ENCODE peak calls at places on chromosomes 7 and 10, in five cellular contexts. One of them, this sample, is unnamed.

GRCh38 chr10:78745445-78745844 is 323.3 kb upstream of the ZMIZ1 start:
- DNase-seq in foreskin keratinocyte: no peak
- DNase-seq in sigmoid colon: no peak
- DNase-seq in GM23248: no peak
- DNase-seq in SJSA1: no peak
- DNase-seq in this sample: no peak

GRCh38 chr10:32377458-32378370 is 30.8 kb upstream of the EPC1 start:
- DNase-seq in foreskin keratinocyte: peak
- DNase-seq in sigmoid colon: no peak
- DNase-seq in GM23248: peak
- DNase-seq in SJSA1: peak
- DNase-seq in this sample: peak

GRCh38 chr7:2641406-2642393 is 9.9 kb downstream of the TTYH3 start:
- DNase-seq in foreskin keratinocyte: no peak
- DNase-seq in sigmoid colon: peak
- DNase-seq in GM23248: peak
- DNase-seq in SJSA1: peak
- DNase-seq in this sample: peak

GRCh38 chr10:73812662-73813061 is 1.3 kb upstream of the NDST2 start:
- DNase-seq in foreskin keratinocyte: no peak
- DNase-seq in sigmoid colon: no peak
- DNase-seq in GM23248: no peak
- DNase-seq in SJSA1: no peak
- DNase-seq in this sample: no peak

GRCh38 chr7:47045592-47045991 is 536.3 kb downstream of the TNS3 start:
- DNase-seq in foreskin keratinocyte: no peak
- DNase-seq in sigmoid colon: no peak
- DNase-seq in GM23248: peak
- DNase-seq in SJSA1: no peak
- DNase-seq in this sample: peak

GRCh38 chr10:8738987-8739386 is 684.5 kb downstream of the GATA3 start:
- DNase-seq in foreskin keratinocyte: no peak
- DNase-seq in sigmoid colon: no peak
- DNase-seq in GM23248: no peak
- DNase-seq in SJSA1: no peak
- DNase-seq in this sample: no peak

GRCh38 chr10:11798862-11799735 is 24.1 kb upstream of the PROSER2 start:
- DNase-seq in foreskin keratinocyte: no peak
- DNase-seq in sigmoid colon: no peak
- DNase-seq in GM23248: no peak
- DNase-seq in SJSA1: no peak
- DNase-seq in this sample: no peak

GRCh38 chr7:95718556-95719410 is 53.6 kb upstream of the DYNC1I1 start:
- DNase-seq in foreskin keratinocyte: no peak
- DNase-seq in sigmoid colon: no peak
- DNase-seq in GM23248: peak
- DNase-seq in SJSA1: peak
- DNase-seq in this sample: no peak

GRCh38 chr10:86976362-86977056 is 8.2 kb downstream of the ADIRF start:
- DNase-seq in foreskin keratinocyte: no peak
- DNase-seq in sigmoid colon: no peak
- DNase-seq in GM23248: no peak
- DNase-seq in SJSA1: no peak
- DNase-seq in this sample: no peak

GRCh38 chr7:7639847-7640220 is 718 bp upstream of the UMAD1 start:
- DNase-seq in foreskin keratinocyte: no peak
- DNase-seq in sigmoid colon: no peak
- DNase-seq in GM23248: peak
- DNase-seq in SJSA1: no peak
- DNase-seq in this sample: peak

GRCh38 chr7:51647486-51647885 is 330.9 kb upstream of the COBL start:
- DNase-seq in foreskin keratinocyte: no peak
- DNase-seq in sigmoid colon: no peak
- DNase-seq in GM23248: no peak
- DNase-seq in SJSA1: no peak
- DNase-seq in this sample: no peak

GRCh38 chr7:14836571-14837189 is 65.9 kb downstream of the DGKB start:
- DNase-seq in foreskin keratinocyte: peak
- DNase-seq in sigmoid colon: peak
- DNase-seq in GM23248: peak
- DNase-seq in SJSA1: no peak
- DNase-seq in this sample: peak

DNA sequence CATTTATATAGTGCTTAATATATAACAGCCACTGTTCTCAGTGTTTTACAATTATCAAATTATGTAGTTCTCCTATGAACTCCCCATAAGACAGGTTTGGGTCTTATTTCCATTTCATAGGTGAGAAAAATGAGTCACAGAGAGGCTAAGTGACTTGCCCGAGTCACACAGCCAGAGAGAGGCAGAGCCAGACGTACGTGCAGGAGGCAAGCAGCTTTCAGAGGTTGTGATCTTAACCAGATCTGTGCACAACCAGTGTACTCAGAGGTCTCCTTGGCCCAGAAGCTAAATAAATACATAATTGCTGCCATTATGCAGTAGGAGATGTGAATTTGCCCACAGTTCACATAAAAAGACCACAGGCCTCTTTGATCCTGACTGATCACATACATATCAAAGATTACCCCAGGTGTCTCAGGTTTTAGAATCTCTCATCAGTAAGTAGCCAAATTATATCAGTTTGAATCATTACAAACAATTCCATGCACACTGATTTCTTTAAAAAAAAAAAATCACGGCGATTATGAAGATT is 304.7 kb upstream of the AOAH start:
- DNase-seq in foreskin keratinocyte: no peak
- DNase-seq in sigmoid colon: no peak
- DNase-seq in GM23248: no peak
- DNase-seq in SJSA1: no peak
- DNase-seq in this sample: no peak
- H3K27ac ChIP-seq in foreskin keratinocyte: no peak
- H3K27ac ChIP-seq in sigmoid colon: no peak
- H3K27ac ChIP-seq in GM23248: no peak
- H3K27ac ChIP-seq in SJSA1: no peak
- H3K27ac ChIP-seq in this sample: no peak

DNA sequence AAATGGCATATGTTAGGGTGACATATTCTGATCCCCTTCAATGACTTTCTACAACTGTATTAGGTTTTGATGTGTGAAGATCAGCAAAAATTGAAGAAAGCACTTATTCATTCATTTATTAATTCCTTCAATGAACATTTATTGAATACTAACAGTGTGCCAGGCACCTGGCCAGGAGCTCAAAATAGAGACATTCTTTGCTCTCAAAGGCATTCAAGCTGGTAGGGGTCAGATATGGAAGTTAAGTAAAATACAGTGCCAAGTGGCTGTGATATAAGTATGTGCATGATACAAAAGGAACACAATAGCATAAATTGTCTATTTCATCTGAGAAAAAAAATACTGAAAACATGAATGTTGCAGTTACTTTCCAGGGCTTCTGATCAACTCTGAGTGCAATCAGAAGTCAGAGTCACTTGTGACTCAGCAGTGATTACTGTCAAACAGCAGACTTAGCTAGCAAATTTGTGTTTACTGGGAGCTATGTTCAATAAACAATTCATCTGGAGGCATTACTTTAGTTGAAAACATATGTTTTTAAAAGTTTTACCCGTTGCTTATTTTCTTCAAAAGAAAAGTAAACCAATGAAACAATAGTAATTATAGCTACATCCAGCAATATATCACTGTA is 60.4 kb upstream of the CACNB2 start:
- DNase-seq in foreskin keratinocyte: no peak
- DNase-seq in sigmoid colon: no peak
- DNase-seq in GM23248: peak
- DNase-seq in SJSA1: peak
- DNase-seq in this sample: no peak
- H3K27ac ChIP-seq in foreskin keratinocyte: no peak
- H3K27ac ChIP-seq in sigmoid colon: no peak
- H3K27ac ChIP-seq in GM23248: no peak
- H3K27ac ChIP-seq in SJSA1: no peak
- H3K27ac ChIP-seq in this sample: no peak

DNA sequence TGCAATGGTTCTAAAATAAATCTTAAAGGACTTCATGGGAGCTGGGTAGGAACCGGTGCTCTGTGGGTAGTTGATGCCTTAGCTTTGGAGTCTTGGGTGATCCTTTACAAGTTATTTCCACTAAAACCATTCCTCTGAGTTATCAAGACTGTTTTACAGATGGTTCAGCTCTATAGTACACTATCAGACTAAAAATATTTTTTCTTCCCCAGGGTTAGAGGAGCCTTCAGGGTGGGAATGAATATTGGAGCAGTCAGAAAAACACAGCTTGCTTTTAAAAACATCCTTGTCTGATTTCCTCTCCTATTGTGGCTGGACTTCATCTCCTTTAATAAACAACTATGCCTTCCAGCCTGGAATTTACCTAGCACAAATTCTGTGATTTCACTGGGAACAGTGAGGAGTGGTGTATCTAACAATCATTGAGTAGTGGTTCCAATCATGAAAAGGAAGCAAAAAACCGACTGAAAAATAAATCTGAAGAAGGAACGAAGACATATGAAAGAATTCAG is 102.6 kb upstream of the AFAP1L2 start:
- DNase-seq in foreskin keratinocyte: no peak
- DNase-seq in sigmoid colon: no peak
- DNase-seq in GM23248: no peak
- DNase-seq in SJSA1: no peak
- DNase-seq in this sample: no peak
- H3K27ac ChIP-seq in foreskin keratinocyte: no peak
- H3K27ac ChIP-seq in sigmoid colon: peak
- H3K27ac ChIP-seq in GM23248: no peak
- H3K27ac ChIP-seq in SJSA1: no peak
- H3K27ac ChIP-seq in this sample: no peak

DNA sequence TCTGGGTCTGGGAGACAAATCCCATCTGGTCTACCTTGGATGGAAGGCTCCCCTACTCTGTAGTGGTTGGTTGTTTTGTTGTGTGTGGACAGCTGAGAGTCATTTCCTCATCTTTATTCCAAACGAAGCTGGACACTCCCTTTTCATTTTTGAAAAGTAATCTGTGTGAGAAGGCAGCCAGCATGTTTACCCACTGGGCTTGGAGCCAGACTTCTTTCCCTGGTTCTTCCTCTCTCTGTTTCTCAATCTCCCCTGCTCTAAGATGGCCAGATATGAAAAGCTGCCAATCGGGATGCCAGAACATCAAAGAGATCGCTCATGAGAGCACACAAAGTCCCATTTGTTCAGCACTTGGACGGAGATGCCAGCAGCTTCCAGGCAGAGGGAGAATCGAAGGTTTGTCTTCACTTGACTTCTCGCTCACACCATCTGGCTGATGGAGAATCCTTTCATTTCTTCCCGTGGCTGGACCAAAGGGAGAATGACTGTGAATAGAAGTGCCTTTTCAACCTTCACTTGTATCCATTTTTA is 108.2 kb upstream of the AGR3 start:
- DNase-seq in foreskin keratinocyte: peak
- DNase-seq in sigmoid colon: peak
- DNase-seq in GM23248: peak
- DNase-seq in SJSA1: peak
- DNase-seq in this sample: peak
- H3K27ac ChIP-seq in foreskin keratinocyte: no peak
- H3K27ac ChIP-seq in sigmoid colon: peak
- H3K27ac ChIP-seq in GM23248: peak
- H3K27ac ChIP-seq in SJSA1: peak
- H3K27ac ChIP-seq in this sample: no peak

GRCh38 chr10:122376364-122376961 is 2.0 kb downstream of the PLEKHA1 start:
- DNase-seq in foreskin keratinocyte: no peak
- DNase-seq in sigmoid colon: no peak
- DNase-seq in GM23248: peak
- DNase-seq in SJSA1: no peak
- DNase-seq in this sample: no peak
- H3K27ac ChIP-seq in foreskin keratinocyte: peak
- H3K27ac ChIP-seq in sigmoid colon: peak
- H3K27ac ChIP-seq in GM23248: no peak
- H3K27ac ChIP-seq in SJSA1: no peak
- H3K27ac ChIP-seq in this sample: no peak

This sample was measured in brain microvascular endothelial cell.